ENCODE peak calls at places on chromosome 21, in six cellular contexts. E is stimulated activated CD8-positive, alpha-beta memory T cell treated with anti-CD3 and anti-CD28 coated beads, Interleukin-7, amount 100 ng/mL, for 48 hours; O is GM23248; W is RPMI7951; T is H9; N is NCI-H1417. Y is an unnamed sample.

GRCh38 chr21:37000381-37000780 is 6.1 kb upstream of the RIPPLY3 start:
- DNase-seq in E (no peak), O (no peak), W (no peak), T (no peak), N (no peak), Y (no peak)

GRCh38 chr21:45138199-45139002 is 64.0 kb downstream of the ADARB1 start:
- DNase-seq in E (peak), O (peak), W (peak), T (peak), N (peak), Y (peak)

GRCh38 chr21:22758478-22758877 is 1760.3 kb downstream of the NCAM2 start:
- DNase-seq in E (no peak), O (no peak), W (peak), T (no peak), N (no peak), Y (no peak)

GRCh38 chr21:42144679-42145568 is 73.8 kb downstream of the UMODL1 start:
- DNase-seq in E (no peak), O (no peak), W (no peak), T (no peak), N (no peak), Y (no peak)

GRCh38 chr21:28818663-28819278 is 173.9 kb downstream of the LTN1 start:
- DNase-seq in E (no peak), O (peak), W (no peak), T (no peak), N (no peak), Y (peak)

GRCh38 chr21:36646011-36646410 is 52.9 kb upstream of the SIM2 start:
- DNase-seq in E (no peak), O (no peak), W (no peak), T (no peak), N (no peak), Y (no peak)

GRCh38 chr21:42466700-42467612 is 29.1 kb downstream of the RSPH1 start:
- DNase-seq in E (no peak), O (peak), W (peak), T (peak), N (peak), Y (peak)

GRCh38 chr21:21851205-21851604 is 853.0 kb downstream of the NCAM2 start:
- DNase-seq in E (no peak), O (no peak), W (no peak), T (no peak), N (no peak), Y (no peak)

GRCh38 chr21:25955646-25956045 is 214.9 kb downstream of the APP start:
- DNase-seq in E (no peak), O (no peak), W (no peak), T (no peak), N (no peak), Y (no peak)

GRCh38 chr21:36695283-36695634 is 3.7 kb upstream of the SIM2 start:
- DNase-seq in E (no peak), O (no peak), W (no peak), T (no peak), N (no peak), Y (no peak)

GRCh38 chr21:41419921-41420862 is 5.8 kb upstream of the MX1 start:
- DNase-seq in E (no peak), O (peak), W (peak), T (peak), N (peak), Y (peak)

GRCh38 chr21:16194851-16195251 is 465.1 kb downstream of the USP25 start:
- DNase-seq in E (no peak), O (peak), W (no peak), T (no peak), N (no peak), Y (peak)

GRCh38 chr21:37043818-37044217 is 29.1 kb downstream of the PIGP start:
- DNase-seq in E (no peak), O (no peak), W (no peak), T (no peak), N (no peak), Y (no peak)

GRCh38 chr21:37845535-37845934 is 70.7 kb downstream of the KCNJ6 start:
- DNase-seq in E (no peak), O (no peak), W (no peak), T (no peak), N (no peak), Y (no peak)

GRCh38 chr21:31526040-31526439 is 133.5 kb upstream of the SOD1 start:
- DNase-seq in E (no peak), O (no peak), W (peak), T (peak), N (no peak), Y (no peak)

GRCh38 chr21:38965910-38966504 is 160.3 kb downstream of the ETS2 start:
- DNase-seq in E (no peak), O (no peak), W (peak), T (peak), N (peak), Y (peak)

GRCh38 chr21:45026066-45026745 is 48.2 kb upstream of the ADARB1 start:
- DNase-seq in E (no peak), O (no peak), W (no peak), T (no peak), N (no peak), Y (no peak)

GRCh38 chr21:46560568-46561447 is 44.1 kb downstream of the S100B start:
- DNase-seq in E (no peak), O (no peak), W (no peak), T (no peak), N (no peak), Y (no peak)

GRCh38 chr21:19767546-19767945 is 1230.7 kb upstream of the NCAM2 start:
- DNase-seq in E (no peak), O (no peak), W (no peak), T (no peak), N (no peak), Y (no peak)

Y was measured in fibroblast of villous mesenchyme.